ENCODE peak calls at places on chromosomes 5 and 9, in eight cellular contexts. One of them, this sample, is unnamed.

GRCh38 chr5:157025093-157025698 is 33.7 kb downstream of the HAVCR1 start:
- DNase-seq in stomach: peak; percentile 27
- DNase-seq in gastrocnemius medialis: peak; percentile 13
- DNase-seq in esophagus squamous epithelium: no peak
- DNase-seq in transverse colon: peak; percentile 22
- DNase-seq in astrocyte: no peak
- DNase-seq in fibroblast of lung: no peak
- DNase-seq in dorsolateral prefrontal cortex: no peak
- DNase-seq in this sample: no peak

GRCh38 chr5:138874241-138874640 is 894 bp downstream of the LRRTM2 start:
- DNase-seq in esophagus squamous epithelium: no peak
- DNase-seq in fibroblast of lung: peak; percentile 52
- DNase-seq in dorsolateral prefrontal cortex: peak; percentile 65
- DNase-seq in stomach: no peak
- DNase-seq in astrocyte: peak; percentile 42
- DNase-seq in transverse colon: no peak
- DNase-seq in gastrocnemius medialis: no peak
- DNase-seq in this sample: no peak

GRCh38 chr5:78576376-78576775 is 72.2 kb downstream of the LHFPL2 start:
- DNase-seq in fibroblast of lung: no peak
- DNase-seq in gastrocnemius medialis: no peak
- DNase-seq in astrocyte: no peak
- DNase-seq in dorsolateral prefrontal cortex: no peak
- DNase-seq in stomach: no peak
- DNase-seq in transverse colon: no peak
- DNase-seq in esophagus squamous epithelium: no peak
- DNase-seq in this sample: no peak

GRCh38 chr5:151223447-151224264 is at the start of gene CCDC69:
- DNase-seq in gastrocnemius medialis: peak; percentile 84
- DNase-seq in esophagus squamous epithelium: no peak
- DNase-seq in astrocyte: peak; percentile 65
- DNase-seq in fibroblast of lung: peak; percentile 80
- DNase-seq in transverse colon: peak; percentile 81
- DNase-seq in dorsolateral prefrontal cortex: peak; percentile 75
- DNase-seq in stomach: peak; percentile 78
- DNase-seq in this sample: peak; percentile 80

GRCh38 chr5:133247881-133248642 is 196.2 kb downstream of the HSPA4 start:
- DNase-seq in dorsolateral prefrontal cortex: no peak
- DNase-seq in stomach: no peak
- DNase-seq in transverse colon: no peak
- DNase-seq in esophagus squamous epithelium: no peak
- DNase-seq in gastrocnemius medialis: peak; percentile 93
- DNase-seq in fibroblast of lung: peak; percentile 30
- DNase-seq in astrocyte: no peak
- DNase-seq in this sample: no peak

GRCh38 chr9:121207371-121207940 is 5.8 kb upstream of the RAB14 start:
- DNase-seq in dorsolateral prefrontal cortex: no peak
- DNase-seq in stomach: no peak
- DNase-seq in fibroblast of lung: no peak
- DNase-seq in astrocyte: no peak
- DNase-seq in esophagus squamous epithelium: no peak
- DNase-seq in gastrocnemius medialis: no peak
- DNase-seq in transverse colon: no peak
- DNase-seq in this sample: no peak

GRCh38 chr5:112417931-112418358 is 1.1 kb downstream of the EPB41L4A start:
- DNase-seq in fibroblast of lung: peak; percentile 23
- DNase-seq in esophagus squamous epithelium: no peak
- DNase-seq in stomach: peak; percentile 49
- DNase-seq in gastrocnemius medialis: no peak
- DNase-seq in dorsolateral prefrontal cortex: no peak
- DNase-seq in transverse colon: peak; percentile 50
- DNase-seq in astrocyte: peak; percentile 4
- DNase-seq in this sample: peak; percentile 30

GRCh38 chr5:8958602-8959001 is 587.3 kb downstream of the SEMA5A start:
- DNase-seq in dorsolateral prefrontal cortex: no peak
- DNase-seq in gastrocnemius medialis: no peak
- DNase-seq in transverse colon: no peak
- DNase-seq in esophagus squamous epithelium: no peak
- DNase-seq in fibroblast of lung: no peak
- DNase-seq in astrocyte: no peak
- DNase-seq in stomach: no peak
- DNase-seq in this sample: no peak

GRCh38 chr9:32291370-32291769 is 93.1 kb upstream of the ACO1 start:
- DNase-seq in stomach: no peak
- DNase-seq in transverse colon: no peak
- DNase-seq in astrocyte: no peak
- DNase-seq in dorsolateral prefrontal cortex: no peak
- DNase-seq in esophagus squamous epithelium: no peak
- DNase-seq in gastrocnemius medialis: no peak
- DNase-seq in fibroblast of lung: no peak
- DNase-seq in this sample: no peak

GRCh38 chr9:97740848-97741821 is 44.0 kb upstream of the XPA start:
- DNase-seq in dorsolateral prefrontal cortex: peak; percentile 8
- DNase-seq in stomach: peak; percentile 60
- DNase-seq in esophagus squamous epithelium: no peak
- DNase-seq in fibroblast of lung: peak; percentile 68
- DNase-seq in transverse colon: peak; percentile 23
- DNase-seq in gastrocnemius medialis: peak; percentile 42
- DNase-seq in astrocyte: peak; percentile 54
- DNase-seq in this sample: peak; percentile 90

GRCh38 chr5:19940192-19940591 is 47.8 kb downstream of the CDH18 start:
- DNase-seq in esophagus squamous epithelium: no peak
- DNase-seq in transverse colon: no peak
- DNase-seq in gastrocnemius medialis: no peak
- DNase-seq in stomach: no peak
- DNase-seq in dorsolateral prefrontal cortex: no peak
- DNase-seq in astrocyte: no peak
- DNase-seq in fibroblast of lung: no peak
- DNase-seq in this sample: no peak

GRCh38 chr9:133658442-133659431 is 22.6 kb downstream of the DBH start:
- DNase-seq in gastrocnemius medialis: peak; percentile 28
- DNase-seq in fibroblast of lung: peak; percentile 58
- DNase-seq in astrocyte: peak; percentile 27
- DNase-seq in transverse colon: peak; percentile 45
- DNase-seq in stomach: peak; percentile 52
- DNase-seq in esophagus squamous epithelium: no peak
- DNase-seq in dorsolateral prefrontal cortex: peak; percentile 45
- DNase-seq in this sample: peak; percentile 82

GRCh38 chr9:18362901-18363685 is 110.9 kb upstream of the ADAMTSL1 start:
- DNase-seq in fibroblast of lung: peak; percentile 93
- DNase-seq in gastrocnemius medialis: no peak
- DNase-seq in stomach: no peak
- DNase-seq in transverse colon: peak; percentile 10
- DNase-seq in astrocyte: peak; percentile 94
- DNase-seq in esophagus squamous epithelium: no peak
- DNase-seq in dorsolateral prefrontal cortex: peak; percentile 22
- DNase-seq in this sample: no peak

GRCh38 chr5:174535691-174536090 is 188.7 kb upstream of the MSX2 start:
- DNase-seq in fibroblast of lung: peak; percentile 88
- DNase-seq in gastrocnemius medialis: no peak
- DNase-seq in astrocyte: peak; percentile 87
- DNase-seq in esophagus squamous epithelium: no peak
- DNase-seq in stomach: no peak
- DNase-seq in dorsolateral prefrontal cortex: no peak
- DNase-seq in transverse colon: no peak
- DNase-seq in this sample: peak; percentile 86

DNA sequence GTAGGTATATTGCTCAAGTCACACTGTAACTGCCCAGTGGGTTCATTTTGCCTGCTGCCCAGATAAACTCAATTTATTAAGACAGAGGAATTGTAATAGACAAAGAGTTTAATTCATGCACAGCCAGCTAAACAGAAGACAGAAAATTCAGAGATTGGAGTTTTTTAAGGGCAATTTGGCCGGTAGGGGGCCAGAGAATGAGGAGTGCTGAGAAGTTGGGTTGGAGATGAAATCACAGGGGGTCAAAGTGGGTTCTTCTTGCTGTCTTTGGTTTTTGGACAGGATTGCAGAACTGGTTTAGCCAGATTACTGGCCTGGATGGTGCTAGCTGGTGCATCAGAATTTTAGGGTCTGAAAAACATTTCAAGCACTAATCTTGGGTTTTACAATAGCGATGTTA is 20.7 kb upstream of the IL33 start:
- DNase-seq in dorsolateral prefrontal cortex: no peak
- DNase-seq in astrocyte: no peak
- DNase-seq in transverse colon: no peak
- DNase-seq in fibroblast of lung: no peak
- DNase-seq in stomach: no peak
- DNase-seq in gastrocnemius medialis: no peak
- DNase-seq in esophagus squamous epithelium: no peak
- DNase-seq in this sample: no peak
- TF ChIP-seq CTCF in dorsolateral prefrontal cortex: no peak
- TF ChIP-seq CTCF in astrocyte: peak; percentile 13
- TF ChIP-seq CTCF in transverse colon: no peak
- TF ChIP-seq CTCF in fibroblast of lung: no peak
- TF ChIP-seq CTCF in stomach: no peak
- TF ChIP-seq CTCF in gastrocnemius medialis: no peak
- TF ChIP-seq CTCF in esophagus squamous epithelium: no peak
- TF ChIP-seq CTCF in this sample: no peak

DNA sequence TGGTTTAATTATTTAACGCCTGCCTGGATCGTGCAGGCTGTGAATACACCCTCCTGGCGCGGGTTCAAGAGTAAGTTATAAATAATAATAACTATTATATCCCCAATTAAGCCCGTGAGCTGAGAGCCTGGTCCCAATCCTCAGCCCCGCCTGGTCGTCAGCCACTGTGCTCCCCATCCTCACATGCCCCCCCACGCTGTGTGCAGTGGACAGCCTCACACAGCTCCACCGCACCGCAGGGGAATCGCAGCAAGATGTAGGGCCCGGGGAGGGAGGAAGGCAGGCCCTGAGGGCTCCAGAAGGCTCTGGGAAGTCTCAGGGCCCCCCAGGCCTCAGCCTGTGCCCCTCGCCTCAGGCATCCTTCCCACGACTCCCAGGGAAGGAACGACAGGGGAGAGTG is 10.8 kb upstream of the PRRX2 start:
- DNase-seq in transverse colon: no peak
- DNase-seq in dorsolateral prefrontal cortex: no peak
- DNase-seq in stomach: no peak
- DNase-seq in fibroblast of lung: no peak
- DNase-seq in gastrocnemius medialis: no peak
- DNase-seq in esophagus squamous epithelium: no peak
- DNase-seq in astrocyte: no peak
- DNase-seq in this sample: no peak
- H3K27ac ChIP-seq in transverse colon: no peak overlapping the region
- H3K27ac ChIP-seq in dorsolateral prefrontal cortex: no peak overlapping the region
- H3K27ac ChIP-seq in stomach: no peak overlapping the region
- H3K27ac ChIP-seq in fibroblast of lung: no peak overlapping the region
- H3K27ac ChIP-seq in gastrocnemius medialis: no peak overlapping the region
- H3K27ac ChIP-seq in esophagus squamous epithelium: peak overlapping the region; percentile 54
- H3K27ac ChIP-seq in astrocyte: no peak overlapping the region
- H3K27ac ChIP-seq in this sample: no peak overlapping the region

DNA sequence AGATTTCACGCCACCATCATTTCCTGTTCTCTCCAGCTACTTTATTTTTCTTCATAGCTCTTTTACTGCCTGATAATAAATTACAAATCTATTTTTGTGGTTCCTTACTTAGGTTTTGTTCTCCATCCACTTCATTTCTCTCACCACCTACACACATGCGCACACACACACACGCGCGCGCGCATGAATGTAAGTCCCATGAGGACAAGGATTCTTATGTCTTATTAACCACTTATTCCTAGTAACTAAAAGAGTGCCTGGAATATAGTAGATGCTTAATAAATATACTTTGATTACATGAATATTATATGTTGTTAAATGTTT is 116.5 kb downstream of the TRPM6 start:
- DNase-seq in transverse colon: no peak
- DNase-seq in stomach: no peak
- DNase-seq in esophagus squamous epithelium: no peak
- DNase-seq in astrocyte: no peak
- DNase-seq in fibroblast of lung: no peak
- DNase-seq in dorsolateral prefrontal cortex: no peak
- DNase-seq in gastrocnemius medialis: no peak
- DNase-seq in this sample: no peak
- TF ChIP-seq CTCF in transverse colon: no peak
- TF ChIP-seq CTCF in stomach: no peak
- TF ChIP-seq CTCF in esophagus squamous epithelium: no peak
- TF ChIP-seq CTCF in astrocyte: no peak
- TF ChIP-seq CTCF in fibroblast of lung: no peak
- TF ChIP-seq CTCF in dorsolateral prefrontal cortex: no peak
- TF ChIP-seq CTCF in gastrocnemius medialis: no peak
- TF ChIP-seq CTCF in this sample: peak; percentile 32

DNA sequence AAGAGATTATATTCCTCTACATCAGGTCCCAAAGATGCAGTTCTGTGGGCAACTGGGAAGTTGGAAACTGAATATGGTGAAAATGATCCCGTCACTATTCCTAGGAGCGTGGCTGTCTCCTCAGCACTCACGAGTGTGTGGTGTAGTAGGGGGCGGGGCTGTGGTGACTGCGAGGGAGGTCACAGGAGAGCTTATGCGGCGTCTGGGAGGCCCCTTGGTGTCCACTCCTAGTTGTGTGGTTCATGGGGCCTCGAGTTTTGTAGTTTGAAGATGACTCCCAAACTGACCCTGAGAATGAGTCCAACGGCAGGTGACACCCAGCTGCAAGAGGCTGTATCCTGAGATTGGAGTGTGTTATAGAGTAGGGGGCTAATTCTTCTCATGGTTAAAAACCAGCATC is 68.2 kb downstream of the MVB12B start:
- DNase-seq in esophagus squamous epithelium: no peak
- DNase-seq in stomach: no peak
- DNase-seq in transverse colon: no peak
- DNase-seq in gastrocnemius medialis: peak; percentile 61
- DNase-seq in fibroblast of lung: no peak
- DNase-seq in astrocyte: no peak
- DNase-seq in dorsolateral prefrontal cortex: no peak
- DNase-seq in this sample: no peak
- H3K27ac ChIP-seq in esophagus squamous epithelium: peak overlapping the region; percentile 4
- H3K27ac ChIP-seq in stomach: no peak overlapping the region
- H3K27ac ChIP-seq in transverse colon: no peak overlapping the region
- H3K27ac ChIP-seq in gastrocnemius medialis: peak overlapping the region; percentile 75
- H3K27ac ChIP-seq in fibroblast of lung: no peak overlapping the region
- H3K27ac ChIP-seq in astrocyte: no peak overlapping the region
- H3K27ac ChIP-seq in dorsolateral prefrontal cortex: peak overlapping the region; percentile 78
- H3K27ac ChIP-seq in this sample: no peak overlapping the region

GRCh38 chr5:53424691-53425597 is 55.5 kb upstream of the FST start:
- DNase-seq in esophagus squamous epithelium: no peak
- DNase-seq in dorsolateral prefrontal cortex: no peak
- DNase-seq in fibroblast of lung: peak; percentile 62
- DNase-seq in transverse colon: no peak
- DNase-seq in stomach: no peak
- DNase-seq in gastrocnemius medialis: no peak
- DNase-seq in astrocyte: peak; percentile 54
- DNase-seq in this sample: peak; percentile 61
- TF ChIP-seq CTCF in esophagus squamous epithelium: no peak
- TF ChIP-seq CTCF in dorsolateral prefrontal cortex: no peak
- TF ChIP-seq CTCF in fibroblast of lung: no peak
- TF ChIP-seq CTCF in transverse colon: no peak
- TF ChIP-seq CTCF in stomach: no peak
- TF ChIP-seq CTCF in gastrocnemius medialis: no peak
- TF ChIP-seq CTCF in astrocyte: no peak
- TF ChIP-seq CTCF in this sample: no peak

GRCh38 chr9:7089794-7090193 is 332.0 kb downstream of the KDM4C start:
- DNase-seq in stomach: no peak
- DNase-seq in astrocyte: no peak
- DNase-seq in gastrocnemius medialis: no peak
- DNase-seq in dorsolateral prefrontal cortex: no peak
- DNase-seq in esophagus squamous epithelium: no peak
- DNase-seq in fibroblast of lung: no peak
- DNase-seq in transverse colon: no peak
- DNase-seq in this sample: no peak
- H3K27ac ChIP-seq in stomach: no peak overlapping the region
- H3K27ac ChIP-seq in astrocyte: no peak overlapping the region
- H3K27ac ChIP-seq in gastrocnemius medialis: no peak overlapping the region
- H3K27ac ChIP-seq in dorsolateral prefrontal cortex: no peak overlapping the region
- H3K27ac ChIP-seq in esophagus squamous epithelium: no peak overlapping the region
- H3K27ac ChIP-seq in fibroblast of lung: no peak overlapping the region
- H3K27ac ChIP-seq in transverse colon: no peak overlapping the region
- H3K27ac ChIP-seq in this sample: no peak overlapping the region

GRCh38 chr9:132236662-132237311 is 74.9 kb downstream of the NTNG2 start:
- DNase-seq in gastrocnemius medialis: no peak
- DNase-seq in transverse colon: no peak
- DNase-seq in astrocyte: no peak
- DNase-seq in stomach: no peak
- DNase-seq in dorsolateral prefrontal cortex: no peak
- DNase-seq in fibroblast of lung: no peak
- DNase-seq in esophagus squamous epithelium: no peak
- DNase-seq in this sample: no peak
- TF ChIP-seq CTCF in gastrocnemius medialis: no peak
- TF ChIP-seq CTCF in transverse colon: no peak
- TF ChIP-seq CTCF in astrocyte: no peak
- TF ChIP-seq CTCF in stomach: peak; percentile 47
- TF ChIP-seq CTCF in dorsolateral prefrontal cortex: no peak
- TF ChIP-seq CTCF in fibroblast of lung: no peak
- TF ChIP-seq CTCF in esophagus squamous epithelium: no peak
- TF ChIP-seq CTCF in this sample: peak; percentile 79